ENCODE peak calls at places on chromosomes 2 and 18, in seven cellular contexts. J, E, S, T, P, U and G are unnamed samples.

GRCh38 chr18:75546964-75547363 is 119.5 kb upstream of the SMIM21 start:
- DNase-seq in T (no peak), J (no peak), U (no peak), P (no peak), E (no peak), S (no peak), G (no peak)

GRCh38 chr18:2805970-2806943 is 40.5 kb upstream of the EMILIN2 start:
- DNase-seq in U (peak; percentile 48), J (no peak), P (no peak), S (peak; percentile 35), T (peak; percentile 34), E (no peak), G (no peak)

GRCh38 chr2:239273280-239274234 is 127.3 kb downstream of the HDAC4 start:
- DNase-seq in U (no peak), J (no peak), P (no peak), E (no peak), T (no peak), S (no peak), G (no peak)

GRCh38 chr2:20622731-20623130 is 28.2 kb downstream of the HS1BP3 start:
- DNase-seq in J (no peak), P (no peak), T (no peak), S (no peak), E (no peak), U (no peak), G (no peak)

GRCh38 chr2:9142551-9143263 is 63.9 kb upstream of the ASAP2 start:
- DNase-seq in E (peak; percentile 92), J (peak; percentile 88), T (peak; percentile 90), S (peak; percentile 87), U (peak; percentile 87), P (peak; percentile 81), G (peak; percentile 84)

GRCh38 chr2:224401641-224402342 is at the start of gene FAM124B:
- DNase-seq in S (peak; percentile 29), T (peak; percentile 75), U (peak; percentile 28), E (peak; percentile 56), P (no peak), J (peak; percentile 45), G (peak; percentile 33)

GRCh38 chr2:239249781-239250180 is 151.0 kb downstream of the HDAC4 start:
- DNase-seq in S (peak; percentile 73), J (no peak), U (peak; percentile 92), P (no peak), E (no peak), T (peak; percentile 76), G (no peak)

GRCh38 chr18:3319894-3320438 is 58.0 kb downstream of the MYL12B start:
- DNase-seq in J (no peak), T (no peak), S (no peak), P (no peak), E (no peak), U (no peak), G (no peak)

GRCh38 chr2:62038980-62039771 is 133.7 kb downstream of the COMMD1 start:
- DNase-seq in U (peak; percentile 33), E (peak; percentile 61), P (peak; percentile 62), J (peak; percentile 9), T (peak; percentile 46), S (peak; percentile 68), G (peak; percentile 48)

GRCh38 chr2:40287201-40287600 is 164.7 kb downstream of the SLC8A1 start:
- DNase-seq in U (peak; percentile 60), E (no peak), J (no peak), T (no peak), S (peak; percentile 54), P (no peak), G (no peak)